ENCODE peak calls at places on chromosomes 7 and 10, in ten cellular contexts. P, R, T, J, G, S, X, L, O and Y are unnamed samples.

GRCh38 chr7:50677279-50677996 is 105.3 kb downstream of the GRB10 start:
- DNase-seq in S (no peak), J (no peak), O (no peak), L (no peak), G (no peak), R (no peak), X (no peak), P (no peak), T (no peak), Y (no peak)

GRCh38 chr7:131538071-131538790 is 18.2 kb downstream of the PODXL start:
- DNase-seq in X (no peak), G (no peak), T (no peak), S (no peak), O (no peak), J (no peak), L (no peak), P (no peak), R (no peak), Y (no peak)

GRCh38 chr7:134920026-134920758 is 66.1 kb upstream of the AGBL3 start:
- DNase-seq in O (no peak), G (no peak), J (peak), X (no peak), R (no peak), T (no peak), L (no peak), P (no peak), S (peak), Y (no peak)

GRCh38 chr10:101777857-101778145 is 1.9 kb upstream of the FGF8 start:
- DNase-seq in P (no peak), X (no peak), J (no peak), S (no peak), O (no peak), R (no peak), T (no peak), G (no peak), L (no peak), Y (no peak)

GRCh38 chr7:142746268-142746667 is 3.0 kb upstream of the PRSS1 start:
- DNase-seq in S (no peak), J (no peak), X (no peak), G (no peak), P (no peak), T (no peak), R (no peak), L (no peak), O (no peak), Y (no peak)

GRCh38 chr10:47396311-47396717 is 12.2 kb upstream of the ZNF488 start:
- DNase-seq in S (no peak), O (no peak), J (peak), X (no peak), R (no peak), L (no peak), P (no peak), T (no peak), G (no peak), Y (no peak)

GRCh38 chr10:34655286-34656170 is 159.6 kb downstream of the PARD3 start:
- DNase-seq in G (no peak), J (peak), P (no peak), R (peak), O (no peak), S (peak), T (peak), X (no peak), L (no peak), Y (peak)

GRCh38 chr10:56370217-56371113 is 9.4 kb upstream of the ZWINT start:
- DNase-seq in G (no peak), S (no peak), X (no peak), T (no peak), O (no peak), P (no peak), L (no peak), R (peak), J (peak), Y (no peak)

GRCh38 chr10:22770270-22770669 is 55.9 kb upstream of the PIP4K2A start:
- DNase-seq in R (no peak), X (no peak), O (no peak), T (no peak), S (no peak), J (no peak), P (no peak), G (no peak), L (no peak), Y (no peak)

GRCh38 chr10:50398383-50398782 is 147.1 kb upstream of the ASAH2 start:
- DNase-seq in P (no peak), S (no peak), J (peak), X (no peak), G (no peak), O (no peak), T (no peak), L (no peak), R (no peak), Y (no peak)

GRCh38 chr7:74231232-74231590 is 21.4 kb downstream of the LAT2 start:
- DNase-seq in X (no peak), J (no peak), G (no peak), R (no peak), O (no peak), S (no peak), T (no peak), L (no peak), P (no peak), Y (no peak)

GRCh38 chr10:77606751-77607150 is 30.9 kb downstream of the KCNMA1 start:
- DNase-seq in X (no peak), J (no peak), P (no peak), T (no peak), R (no peak), L (no peak), G (no peak), S (no peak), O (no peak), Y (no peak)

GRCh38 chr7:24820730-24821044 is 63.4 kb upstream of the GSDME start:
- DNase-seq in J (no peak), O (no peak), T (no peak), X (no peak), P (no peak), S (peak), G (no peak), L (no peak), R (no peak), Y (no peak)

GRCh38 chr10:31304261-31304970 is 14.6 kb upstream of the ZEB1 start:
- DNase-seq in X (no peak), S (no peak), T (no peak), L (no peak), G (no peak), R (no peak), J (peak), O (no peak), P (no peak), Y (no peak)

GRCh38 chr7:74512762-74513161 is 59.1 kb downstream of the GTF2IRD1 start:
- DNase-seq in L (no peak), G (no peak), X (no peak), R (no peak), S (no peak), O (no peak), T (no peak), J (no peak), P (no peak), Y (no peak)

GRCh38 chr7:92837214-92837749 is 909 bp upstream of the CDK6 start:
- DNase-seq in J (peak), O (no peak), S (no peak), T (no peak), P (no peak), L (no peak), X (no peak), G (no peak), R (no peak), Y (no peak)

GRCh38 chr7:135923700-135924261 is 53.4 kb downstream of the MTPN start:
- DNase-seq in T (no peak), S (peak), G (no peak), X (no peak), P (no peak), J (peak), R (no peak), O (no peak), L (no peak), Y (no peak)

GRCh38 chr7:155764432-155764798 is 47.8 kb downstream of the SHH start:
- DNase-seq in T (no peak), L (no peak), P (no peak), G (no peak), X (no peak), J (no peak), S (no peak), R (no peak), O (no peak), Y (no peak)

GRCh38 chr7:97012293-97013005 is 7.1 kb downstream of the DLX6 start:
- DNase-seq in J (no peak), T (no peak), X (no peak), O (no peak), S (no peak), L (no peak), R (no peak), G (no peak), P (no peak), Y (no peak)

GRCh38 chr10:30625110-30625509 is 4.4 kb downstream of the LYZL2 start:
- DNase-seq in J (peak), L (no peak), P (no peak), R (no peak), X (no peak), G (no peak), T (no peak), O (no peak), S (no peak), Y (no peak)

DNA sequence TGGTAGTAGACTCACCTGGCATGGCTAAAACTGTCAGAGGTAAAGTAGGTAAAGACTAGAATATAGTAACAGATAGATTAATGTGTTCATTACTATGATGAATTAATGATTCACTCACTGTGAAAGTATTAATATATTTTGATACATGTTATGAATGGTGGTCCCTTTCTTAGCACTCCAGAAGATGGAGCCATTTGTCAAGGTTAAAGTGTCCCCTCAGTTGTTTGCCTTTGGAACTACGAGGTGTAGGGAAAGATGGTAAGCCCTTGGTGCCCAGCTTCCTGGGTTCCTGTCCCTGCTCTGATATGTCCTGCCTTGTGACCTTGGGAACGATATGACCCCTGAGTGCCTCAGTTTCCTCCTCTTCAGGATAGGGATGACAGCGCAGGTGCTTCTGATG is 49.4 kb downstream of the HTRA1 start:
- DNase-seq in J (no peak), T (no peak), P (no peak), L (no peak), S (no peak), R (no peak), X (no peak), G (no peak), O (no peak), Y (no peak)
- TF ChIP-seq CTCF in J (no peak), T (no peak), P (no peak), L (no peak), S (no peak), R (no peak), X (no peak), G (no peak), O (no peak), Y (no peak)

DNA sequence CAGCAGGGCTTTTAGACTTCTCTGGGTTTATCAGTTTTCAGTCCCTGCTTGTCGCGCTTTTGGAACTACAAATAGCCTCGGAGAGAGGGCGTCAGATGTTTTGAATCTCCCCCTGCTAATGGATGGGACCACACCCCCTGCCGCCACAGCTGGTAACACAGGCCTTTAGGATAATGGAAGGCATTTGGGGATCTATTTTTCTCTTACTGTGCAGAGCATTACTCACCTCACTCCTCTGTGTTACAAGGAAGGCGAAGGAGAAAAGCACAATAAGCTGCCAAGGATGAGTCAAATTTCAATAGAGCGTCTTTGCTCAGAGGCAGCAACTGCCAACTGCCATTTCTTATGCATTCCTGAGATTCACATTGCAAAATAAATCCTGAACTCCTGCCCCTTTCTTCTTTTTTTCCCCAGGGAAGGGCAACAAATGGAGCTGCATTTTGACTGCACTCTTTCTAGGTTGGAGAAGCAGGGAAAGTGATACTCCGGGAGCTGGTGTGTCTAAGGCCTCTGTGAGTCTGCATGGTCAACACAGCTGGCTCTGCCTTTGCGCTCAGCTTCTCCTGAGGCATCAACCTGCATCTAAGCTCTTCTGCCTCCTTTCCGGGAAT is 31.5 kb upstream of the SMNDC1 start:
- DNase-seq in P (no peak), X (no peak), T (no peak), R (peak), G (no peak), O (no peak), S (peak), J (peak), L (no peak), Y (no peak)
- TF ChIP-seq CTCF in P (no peak), X (peak), T (no peak), R (no peak), G (no peak), O (peak), S (peak), J (peak), L (no peak), Y (peak)

DNA sequence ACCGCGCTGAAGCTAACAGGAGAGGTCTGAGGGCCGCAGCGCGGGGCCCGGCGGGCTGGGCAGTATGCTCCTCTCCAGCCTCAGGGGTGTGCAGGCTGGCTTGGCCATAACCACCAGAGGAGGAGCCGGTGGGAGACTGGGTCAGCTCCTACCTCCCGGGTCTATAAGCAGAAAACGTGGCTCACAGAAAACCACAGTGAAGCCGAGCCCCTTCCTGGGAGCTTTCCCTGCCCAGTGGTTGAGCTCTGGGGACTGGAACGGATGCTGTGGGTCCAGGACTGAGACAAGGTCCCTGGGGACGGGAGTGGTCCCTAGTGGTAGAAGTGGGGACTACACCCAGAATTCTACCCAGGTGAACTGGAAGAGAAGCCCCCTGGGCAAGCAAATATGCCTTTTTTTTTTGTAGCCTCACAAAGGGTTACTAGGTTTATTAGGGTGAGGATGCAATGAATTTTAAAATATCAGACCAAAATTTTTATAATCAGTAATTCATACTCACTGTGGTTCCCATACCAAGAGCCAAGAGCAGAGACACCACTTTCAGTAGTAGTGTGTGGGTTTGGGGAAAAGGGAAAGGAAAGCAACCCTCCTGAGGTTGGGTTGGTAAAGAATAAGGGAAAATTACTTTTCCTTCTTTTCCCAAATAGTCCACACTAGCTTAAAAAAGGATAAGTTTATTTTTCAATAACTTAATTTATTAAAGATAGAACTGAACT is 67.9 kb upstream of the PRKCQ start:
- DNase-seq in S (no peak), L (no peak), R (peak), J (peak), T (peak), G (peak), O (no peak), X (no peak), P (no peak), Y (peak)
- TF ChIP-seq CTCF in S (peak), L (no peak), R (no peak), J (peak), T (peak), G (peak), O (peak), X (peak), P (peak), Y (peak)

GRCh38 chr10:97319671-97320479 is 804 bp downstream of the FRAT1 start:
- DNase-seq in R (peak), S (no peak), O (peak), G (peak), X (no peak), P (no peak), J (no peak), L (no peak), T (peak), Y (peak)
- TF ChIP-seq CTCF in R (no peak), S (no peak), O (no peak), G (no peak), X (no peak), P (no peak), J (no peak), L (no peak), T (no peak), Y (no peak)

GRCh38 chr7:1670894-1671875 is 1.1 kb downstream of the ELFN1 start:
- DNase-seq in O (peak), L (peak), J (no peak), T (no peak), G (peak), S (no peak), X (no peak), R (no peak), P (peak), Y (no peak)
- TF ChIP-seq CTCF in O (no peak), L (no peak), J (no peak), T (no peak), G (no peak), S (no peak), X (no peak), R (no peak), P (no peak), Y (no peak)

GRCh38 chr7:100190059-100190711 is 12.5 kb downstream of the STAG3 start:
- DNase-seq in L (no peak), P (no peak), O (no peak), G (no peak), R (no peak), S (peak), J (peak), T (no peak), X (no peak), Y (no peak)
- TF ChIP-seq CTCF in L (peak), P (peak), O (peak), G (peak), R (no peak), S (peak), J (peak), T (no peak), X (peak), Y (peak)

GRCh38 chr10:125700355-125700911 is 17.5 kb upstream of the TEX36 start:
- DNase-seq in T (no peak), P (no peak), O (no peak), L (no peak), X (no peak), S (no peak), R (no peak), J (peak), G (no peak), Y (no peak)
- TF ChIP-seq CTCF in T (no peak), P (no peak), O (peak), L (no peak), X (peak), S (peak), R (no peak), J (no peak), G (no peak), Y (peak)

DNA sequence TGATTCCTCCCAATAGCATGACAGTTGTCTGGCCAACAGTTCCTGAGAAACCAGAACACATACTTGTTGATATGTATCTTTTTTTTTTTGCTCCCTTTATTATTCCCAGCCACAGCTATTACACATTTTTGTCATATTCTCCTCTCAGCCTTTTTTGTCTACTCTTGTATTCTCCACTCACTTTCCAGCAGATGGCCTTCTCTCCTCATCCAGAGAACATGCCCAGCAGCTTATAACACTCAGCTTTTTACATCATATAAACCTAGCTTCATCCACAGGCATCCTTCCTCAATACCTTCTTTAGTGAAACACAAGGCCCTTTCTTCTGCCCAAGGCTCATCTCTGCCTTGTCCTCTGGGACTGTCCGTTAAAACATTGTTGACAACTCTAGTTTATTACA is 101.7 kb downstream of the ORC5 start:
- DNase-seq in R (no peak), O (no peak), L (no peak), X (no peak), T (no peak), G (no peak), S (no peak), J (peak), P (no peak), Y (no peak)
- TF ChIP-seq CTCF in R (no peak), O (no peak), L (no peak), X (peak), T (no peak), G (peak), S (peak), J (no peak), P (no peak), Y (no peak)

GRCh38 chr7:81715984-81716588 is 53.8 kb downstream of the HGF start:
- DNase-seq in X (no peak), O (no peak), L (no peak), T (no peak), P (no peak), G (no peak), R (no peak), J (peak), S (no peak), Y (no peak)
- TF ChIP-seq CTCF in X (peak), O (peak), L (peak), T (no peak), P (no peak), G (no peak), R (no peak), J (no peak), S (peak), Y (peak)

DNA sequence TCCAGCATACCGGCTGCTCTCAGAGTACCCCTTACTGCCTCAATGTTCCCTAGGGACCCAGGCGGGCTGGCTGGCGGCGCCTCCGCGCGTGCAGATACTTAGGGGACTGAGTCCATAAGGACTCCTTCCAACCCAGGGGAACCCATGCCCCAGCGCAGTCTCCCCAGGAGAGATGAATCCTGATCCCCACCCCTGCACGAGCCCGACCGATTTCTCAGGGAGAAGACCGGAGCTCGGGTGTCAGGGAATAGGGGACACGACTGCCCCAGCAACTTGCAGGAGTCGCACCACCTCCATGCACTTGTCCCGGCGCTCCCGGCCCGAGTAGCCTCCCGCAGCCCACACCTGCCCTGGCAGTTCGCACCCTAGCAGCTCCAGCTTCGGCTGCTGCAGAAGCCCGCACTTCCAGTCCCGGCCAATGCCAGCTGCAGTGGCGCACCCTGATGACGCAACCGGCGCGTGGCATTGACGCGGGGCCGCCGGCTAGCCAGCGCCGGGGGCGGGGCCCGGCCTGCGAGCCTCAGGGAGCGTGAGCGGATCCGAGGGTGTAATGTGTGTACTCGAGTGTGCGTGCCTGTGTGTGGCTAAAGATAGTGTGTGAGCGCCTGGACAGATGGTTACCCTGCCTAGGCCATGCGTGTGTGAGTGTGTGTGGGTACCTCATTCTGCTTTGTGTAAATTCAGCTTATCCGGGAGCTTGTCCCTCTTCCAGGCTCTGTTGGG is at the start of gene GPAM:
- DNase-seq in S (peak), T (peak), R (peak), X (peak), J (peak), P (peak), G (peak), L (peak), O (peak), Y (peak)
- TF ChIP-seq CTCF in S (no peak), T (no peak), R (peak), X (no peak), J (no peak), P (no peak), G (no peak), L (peak), O (no peak), Y (no peak)